ENCODE peak calls at places on chromosome 15, in eight cellular contexts. X is AG08395, V is GM12892, Q is NCI-H2081, F is SW480, W is GM04503, S is ELR, Y is NCI-H2107. P is an unnamed sample.

GRCh38 chr15:80801891-80802680 is 22.9 kb downstream of the CEMIP start:
- DNase-seq in X (no peak), Y (no peak), F (peak; percentile 74), V (no peak), W (no peak), S (peak; percentile 37), Q (no peak), P (peak; percentile 83)

GRCh38 chr15:52529289-52529929 is 729 bp upstream of the MYO5A start:
- DNase-seq in W (no peak), S (no peak), F (peak; percentile 33), X (peak; percentile 19), V (no peak), Q (peak; percentile 10), Y (no peak), P (no peak)

GRCh38 chr15:87121357-87121756 is 1041.7 kb downstream of the AGBL1 start:
- DNase-seq in W (no peak), V (no peak), Y (no peak), F (no peak), Q (no peak), X (no peak), S (peak; percentile 15), P (peak; percentile 44)

GRCh38 chr15:90617668-90618097 is 88.0 kb downstream of the CRTC3 start:
- DNase-seq in F (no peak), Q (no peak), S (no peak), V (no peak), Y (no peak), X (no peak), W (no peak), P (no peak)

GRCh38 chr15:73601449-73602425 is 31.5 kb downstream of the NPTN start:
- DNase-seq in W (no peak), X (peak; percentile 42), Y (no peak), F (no peak), Q (no peak), S (peak; percentile 56), V (no peak), P (peak; percentile 50)

GRCh38 chr15:97976766-97977503 is 16.4 kb downstream of the ARRDC4 start:
- DNase-seq in Q (no peak), Y (no peak), W (no peak), F (no peak), V (no peak), S (no peak), X (no peak), P (no peak)

GRCh38 chr15:40282870-40283614 is at the start of gene ANKRD63:
- DNase-seq in X (peak; percentile 31), W (no peak), V (peak; percentile 68), S (no peak), F (no peak), Y (no peak), Q (no peak), P (no peak)

GRCh38 chr15:85623648-85624047 is 171.1 kb downstream of the KLHL25 start:
- DNase-seq in Y (no peak), X (peak; percentile 48), Q (no peak), S (peak; percentile 64), F (no peak), V (no peak), W (no peak), P (peak; percentile 51)

GRCh38 chr15:90598053-90598577 is 68.4 kb downstream of the CRTC3 start:
- DNase-seq in Y (no peak), F (peak; percentile 65), S (peak; percentile 25), W (no peak), Q (no peak), V (peak; percentile 54), X (no peak), P (no peak)

GRCh38 chr15:37873336-37873735 is 61.1 kb upstream of the TMCO5A start:
- DNase-seq in X (peak; percentile 14), Y (no peak), S (no peak), Q (no peak), W (no peak), V (no peak), F (no peak), P (no peak)

GRCh38 chr15:79093352-79093935 is 2.9 kb upstream of the RASGRF1 start:
- DNase-seq in W (no peak), X (no peak), F (no peak), S (no peak), Q (no peak), V (no peak), Y (no peak), P (no peak)

GRCh38 chr15:58549013-58549779 is 117.4 kb downstream of the LIPC start:
- DNase-seq in S (no peak), Q (no peak), W (no peak), X (no peak), F (no peak), V (no peak), Y (no peak), P (no peak)

GRCh38 chr15:35932541-35932940 is 386.6 kb upstream of the DPH6 start:
- DNase-seq in V (no peak), S (no peak), Y (no peak), F (no peak), Q (no peak), W (no peak), X (no peak), P (no peak)

GRCh38 chr15:57751177-57751800 is 44.8 kb downstream of the POLR2M start:
- DNase-seq in W (no peak), X (peak; percentile 76), Y (no peak), F (peak; percentile 16), S (peak; percentile 65), V (no peak), Q (no peak), P (peak; percentile 34)

GRCh38 chr15:90497912-90498311 is 31.8 kb upstream of the CRTC3 start:
- DNase-seq in F (no peak), W (no peak), Q (no peak), S (no peak), X (no peak), Y (no peak), V (no peak), P (no peak)

GRCh38 chr15:75034615-75035014 is 11.2 kb downstream of the PPCDC start:
- DNase-seq in Q (no peak), W (no peak), S (no peak), X (no peak), F (no peak), Y (no peak), V (no peak), P (no peak)

GRCh38 chr15:71730277-71731144 is 79.8 kb upstream of the NR2E3 start:
- DNase-seq in S (peak; percentile 74), W (no peak), Y (no peak), F (peak; percentile 66), X (peak; percentile 78), Q (peak; percentile 35), V (peak; percentile 28), P (peak; percentile 44)

GRCh38 chr15:93029613-93030429 is 59.2 kb downstream of the RGMA start:
- DNase-seq in S (peak; percentile 32), X (peak; percentile 25), Q (no peak), F (no peak), V (no peak), Y (no peak), W (no peak), P (no peak)

GRCh38 chr15:101318147-101318809 is 23.2 kb upstream of the SNRPA1 start:
- DNase-seq in Y (no peak), Q (no peak), F (no peak), V (no peak), X (no peak), W (no peak), S (no peak), P (no peak)

GRCh38 chr15:78054971-78055370 is 22.5 kb downstream of the TBC1D2B start:
- DNase-seq in S (no peak), Q (no peak), W (no peak), F (no peak), Y (no peak), V (no peak), X (no peak), P (no peak)

GRCh38 chr15:63107895-63108546 is 13.6 kb upstream of the LACTB start:
- DNase-seq in W (peak; percentile 100), Y (no peak), S (peak; percentile 100), X (peak; percentile 93), F (peak; percentile 90), Q (no peak), V (no peak), P (peak; percentile 100)

GRCh38 chr15:41513282-41514227 is at the start of gene LTK:
- DNase-seq in W (no peak), V (no peak), Y (no peak), S (peak; percentile 26), X (no peak), Q (no peak), F (peak; percentile 80), P (no peak)

GRCh38 chr15:73530649-73531048 is 87.7 kb downstream of the REC114 start:
- DNase-seq in Y (no peak), F (no peak), X (no peak), S (no peak), V (no peak), W (no peak), Q (no peak), P (peak; percentile 2)

GRCh38 chr15:77611767-77612166 is 20.9 kb downstream of the LINGO1 start:
- DNase-seq in Q (no peak), X (no peak), Y (no peak), W (no peak), V (no peak), S (no peak), F (no peak), P (peak; percentile 22)

GRCh38 chr15:47644713-47645112 is 72.6 kb upstream of the SEMA6D start:
- DNase-seq in X (no peak), Q (no peak), W (no peak), V (no peak), S (no peak), F (no peak), Y (no peak), P (no peak)

GRCh38 chr15:68930268-68931022 is at the start of gene SPESP1:
- DNase-seq in Q (no peak), S (peak; percentile 89), F (no peak), X (peak; percentile 85), W (peak; percentile 19), V (no peak), Y (no peak), P (no peak)

GRCh38 chr15:90097475-90097874 is 4.8 kb downstream of the IDH2 start:
- DNase-seq in Q (no peak), Y (no peak), S (no peak), X (no peak), W (no peak), F (no peak), V (no peak), P (no peak)

GRCh38 chr15:84908564-84908963 is 24.1 kb downstream of the SLC28A1 start:
- DNase-seq in X (no peak), V (no peak), Y (no peak), W (no peak), F (no peak), S (no peak), Q (no peak), P (no peak)

GRCh38 chr15:83784975-83785374 is 131.1 kb downstream of the ADAMTSL3 start:
- DNase-seq in F (peak; percentile 22), Y (no peak), S (peak; percentile 33), W (no peak), Q (no peak), V (no peak), X (no peak), P (peak; percentile 89)

GRCh38 chr15:32778391-32779176 is 60.8 kb downstream of the GREM1 start:
- DNase-seq in F (no peak), Y (no peak), Q (no peak), W (no peak), V (no peak), S (peak; percentile 88), X (no peak), P (peak; percentile 67)

GRCh38 chr15:48966595-48967301 is 3.0 kb upstream of the SHC4 start:
- DNase-seq in V (no peak), Q (no peak), S (peak; percentile 84), X (peak; percentile 40), W (no peak), F (peak; percentile 72), Y (no peak), P (peak; percentile 88)

GRCh38 chr15:73930790-73931281 is 4.6 kb downstream of the LOXL1 start:
- DNase-seq in W (no peak), F (no peak), S (peak; percentile 37), V (no peak), X (peak; percentile 90), Y (no peak), Q (no peak), P (no peak)

GRCh38 chr15:66798426-66799061 is 96.5 kb downstream of the SMAD6 start:
- DNase-seq in F (no peak), V (no peak), Y (no peak), S (peak; percentile 67), W (no peak), Q (no peak), X (peak; percentile 41), P (no peak)

GRCh38 chr15:66287461-66288055 is 5.8 kb upstream of the DIS3L start:
- DNase-seq in Q (peak; percentile 24), S (peak; percentile 46), F (no peak), W (no peak), V (no peak), Y (no peak), X (peak; percentile 60), P (peak; percentile 50)